ENCODE peak calls at places on chromosome 1, in five cellular contexts. D is endothelial cell, Y is sigmoid colon, J is tibial nerve, F is adrenal gland. T is an unnamed sample.

GRCh38 chr1:95023399-95024050 is 49.2 kb downstream of the ALG14 start:
- DNase-seq in J (no peak), Y (no peak), D (no peak), F (no peak), T (no peak)

GRCh38 chr1:79679916-79680315 is 673.4 kb upstream of the ADGRL4 start:
- DNase-seq in F (no peak), D (no peak), J (no peak), Y (no peak), T (no peak)

GRCh38 chr1:154288694-154289093 is 16.3 kb downstream of the HAX1 start:
- DNase-seq in F (no peak), J (no peak), D (no peak), Y (no peak), T (no peak)

GRCh38 chr1:19903621-19904020 is 19.8 kb downstream of the PLA2G2E start:
- DNase-seq in D (no peak), F (no peak), Y (no peak), J (no peak), T (no peak)

GRCh38 chr1:161956097-161956496 is 67.6 kb downstream of the OLFML2B start:
- DNase-seq in Y (no peak), F (no peak), J (no peak), D (no peak), T (no peak)

GRCh38 chr1:16206547-16207317 is 5.7 kb downstream of the ARHGEF19 start:
- DNase-seq in Y (peak), F (peak), D (peak), J (peak), T (peak)

GRCh38 chr1:87226341-87226760 is 102.3 kb upstream of the LMO4 start:
- DNase-seq in D (no peak), J (peak), F (peak), Y (peak), T (peak)

GRCh38 chr1:150002217-150002616 is 8.3 kb downstream of the OTUD7B start:
- DNase-seq in D (no peak), Y (no peak), J (no peak), F (no peak), T (no peak)

GRCh38 chr1:67133177-67133576 is 1.6 kb downstream of the C1orf141 start:
- DNase-seq in Y (no peak), F (no peak), J (no peak), D (no peak), T (no peak)

GRCh38 chr1:80418134-80418533 is 1382.6 kb upstream of the ADGRL2 start:
- DNase-seq in D (no peak), J (no peak), F (no peak), Y (no peak), T (no peak)

GRCh38 chr1:31760901-31761470 is 3.2 kb downstream of the ADGRB2 start:
- DNase-seq in D (peak), F (peak), Y (peak), J (no peak), T (no peak)

GRCh38 chr1:227934476-227935313 is 13.0 kb downstream of the WNT9A start:
- DNase-seq in F (no peak), D (no peak), J (no peak), Y (peak), T (peak)

GRCh38 chr1:234244482-234244881 is 128.8 kb upstream of the COA6 start:
- DNase-seq in F (no peak), Y (no peak), J (no peak), D (no peak), T (no peak)

GRCh38 chr1:234989019-234989418 is 139.6 kb downstream of the TOMM20 start:
- DNase-seq in J (no peak), F (no peak), D (no peak), Y (peak), T (no peak)

GRCh38 chr1:7581754-7582264 is 189.3 kb upstream of the VAMP3 start:
- DNase-seq in J (no peak), F (no peak), D (no peak), Y (peak), T (no peak)

GRCh38 chr1:201022824-201023516 is 544 bp downstream of the KIF21B start:
- DNase-seq in F (no peak), J (no peak), Y (no peak), D (peak), T (no peak)

GRCh38 chr1:19073311-19074186 is 117.1 kb upstream of the IFFO2 start:
- DNase-seq in F (no peak), Y (no peak), J (no peak), D (no peak), T (no peak)

GRCh38 chr1:116125761-116126160 is 14.6 kb downstream of the MAB21L3 start:
- DNase-seq in D (no peak), Y (no peak), J (no peak), F (no peak), T (no peak)

GRCh38 chr1:204121840-204122555 is 29.8 kb downstream of the ETNK2 start:
- DNase-seq in Y (no peak), J (no peak), D (no peak), F (no peak), T (no peak)

GRCh38 chr1:245748246-245748645 is 593.5 kb downstream of the KIF26B start:
- DNase-seq in F (no peak), J (no peak), D (no peak), Y (no peak), T (no peak)

GRCh38 chr1:169266133-169266532 is 101.5 kb downstream of the NME7 start:
- DNase-seq in Y (no peak), F (no peak), J (no peak), D (no peak), T (no peak)

GRCh38 chr1:241548008-241548407 is 15.8 kb downstream of the KMO start:
- DNase-seq in F (no peak), J (no peak), D (no peak), Y (no peak), T (no peak)

GRCh38 chr1:185719021-185719420 is 15.2 kb upstream of the HMCN1 start:
- DNase-seq in F (no peak), D (peak), Y (no peak), J (peak), T (no peak)

GRCh38 chr1:229058716-229059115 is 212.2 kb upstream of the RAB4A start:
- DNase-seq in J (no peak), D (no peak), F (no peak), Y (peak), T (no peak)

GRCh38 chr1:243727503-243728191 is 122.4 kb downstream of the AKT3 start:
- DNase-seq in Y (no peak), J (no peak), F (no peak), D (no peak), T (no peak)

GRCh38 chr1:215789981-215790380 is 222.9 kb downstream of the KCTD3 start:
- DNase-seq in D (no peak), F (no peak), J (no peak), Y (no peak), T (no peak)

DNA sequence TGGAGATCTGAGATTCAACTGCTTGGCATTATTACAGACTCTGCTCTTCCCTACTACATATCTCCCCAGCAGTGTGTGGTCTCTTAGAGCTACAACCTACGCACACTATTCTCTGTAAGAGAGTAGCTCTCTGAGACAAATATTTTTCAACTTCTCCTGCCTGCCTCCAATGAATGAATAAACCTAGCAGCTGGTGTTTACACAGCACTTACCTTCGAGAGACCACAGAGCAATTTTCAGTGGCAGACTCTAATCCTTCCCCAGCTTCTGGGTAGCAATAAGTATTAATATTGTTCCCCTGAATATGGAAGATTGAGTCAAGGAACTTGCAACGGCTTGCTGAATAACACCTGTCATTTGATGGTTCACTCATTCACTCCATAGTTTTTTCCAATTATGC is 350.9 kb upstream of the SPAG17 start:
- DNase-seq in F (no peak), J (no peak), D (no peak), Y (no peak), T (no peak)
- TF ChIP-seq CTCF in F (no peak), J (no peak), D (no peak), Y (no peak), T (no peak)

GRCh38 chr1:173554541-173555250 is 48.2 kb downstream of the SLC9C2 start:
- DNase-seq in F (no peak), J (no peak), D (no peak), Y (no peak), T (no peak)
- TF ChIP-seq CTCF in F (no peak), J (no peak), D (no peak), Y (no peak), T (no peak)

GRCh38 chr1:24155011-24155782 is 12.3 kb upstream of the IL22RA1 start:
- DNase-seq in Y (no peak), J (no peak), F (no peak), D (peak), T (no peak)
- TF ChIP-seq CTCF in Y (no peak), J (no peak), F (no peak), D (peak), T (no peak)

DNA sequence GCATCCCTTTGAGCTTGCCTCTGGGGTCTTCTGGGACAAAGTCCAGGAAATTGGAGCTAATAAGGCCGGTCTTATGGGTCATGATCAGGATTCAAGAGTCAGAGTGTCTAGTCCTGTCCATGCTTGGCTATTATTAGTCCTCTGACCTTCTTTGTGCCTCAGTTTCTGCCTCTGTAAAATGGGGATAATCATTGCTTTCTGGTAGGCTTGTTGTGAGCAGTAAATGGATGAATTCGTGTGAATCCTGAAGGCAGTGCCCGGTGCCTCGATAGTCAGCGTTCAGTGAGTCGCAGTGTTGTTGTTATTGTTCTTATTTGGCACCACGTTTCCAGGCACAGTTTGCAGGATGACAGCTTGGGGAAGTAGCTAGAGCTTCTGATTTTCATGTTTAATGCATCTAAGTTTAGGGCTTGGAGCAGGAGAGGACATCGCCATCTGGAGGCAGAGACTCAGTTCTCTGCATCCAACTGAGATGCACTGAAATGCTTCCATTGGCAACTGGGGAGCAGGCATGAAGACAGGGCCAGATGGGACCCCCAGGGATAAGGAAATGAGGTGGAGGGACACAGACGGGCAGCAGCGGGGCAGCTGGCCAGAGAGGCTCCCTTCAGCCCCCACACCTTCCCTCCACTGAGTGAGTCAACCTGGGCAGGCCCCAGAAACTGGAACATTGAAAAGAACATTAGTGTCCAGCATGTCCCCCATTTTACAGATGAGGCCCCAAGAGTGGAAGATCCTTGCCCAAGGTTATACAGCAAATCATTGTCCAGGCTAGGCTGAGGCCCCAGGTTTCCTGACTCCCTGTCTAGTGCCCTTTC is 160.3 kb downstream of the PTPRU start:
- DNase-seq in J (no peak), F (no peak), Y (no peak), D (no peak), T (no peak)
- TF ChIP-seq CTCF in J (no peak), F (no peak), Y (no peak), D (no peak), T (no peak)